ENCODE peak calls at places on chromosomes 3 and 15, in four cellular contexts. J is mesendoderm, K is ovary, N is heart right ventricle. S is an unnamed sample.

GRCh38 chr3:128806588-128806987 is 72.8 kb upstream of the ACAD9 start:
- DNase-seq in J (no peak), K (no peak), N (no peak), S (no peak)

GRCh38 chr15:33126559-33127290 is 67.8 kb downstream of the FMN1 start:
- DNase-seq in J (peak), K (peak), N (peak), S (no peak)

GRCh38 chr3:16821053-16821452 is 63.7 kb upstream of the PLCL2 start:
- DNase-seq in J (no peak), K (no peak), N (no peak), S (no peak)

GRCh38 chr15:25900901-25901300 is 37.8 kb upstream of the ATP10A start:
- DNase-seq in J (no peak), K (no peak), N (no peak), S (no peak)

GRCh38 chr3:147651107-147651506 is 241.9 kb downstream of the ZIC1 start:
- DNase-seq in J (no peak), K (no peak), N (no peak), S (no peak)

GRCh38 chr3:117045143-117045542 is 335.6 kb downstream of the TUSC7 start:
- DNase-seq in J (peak), K (no peak), N (no peak), S (no peak)

GRCh38 chr3:195859061-195859845 is 47.5 kb upstream of the MUC4 start:
- DNase-seq in J (peak), K (peak), N (peak), S (peak)

GRCh38 chr3:161197855-161198836 is 23.0 kb upstream of the NMD3 start:
- DNase-seq in J (no peak), K (no peak), N (no peak), S (no peak)

GRCh38 chr3:46537789-46538188 is 28.3 kb downstream of the LRRC2 start:
- DNase-seq in J (no peak), K (no peak), N (no peak), S (no peak)

GRCh38 chr15:95152741-95153140 is 921.4 kb downstream of the MCTP2 start:
- DNase-seq in J (no peak), K (no peak), N (no peak), S (no peak)

GRCh38 chr3:20055020-20055775 is 15.0 kb downstream of the KAT2B start:
- DNase-seq in J (no peak), K (no peak), N (no peak), S (no peak)

GRCh38 chr15:29031502-29032228 is 145.9 kb downstream of the APBA2 start:
- DNase-seq in J (no peak), K (no peak), N (no peak), S (no peak)

GRCh38 chr3:46065294-46065705 is 38.0 kb upstream of the XCR1 start:
- DNase-seq in J (no peak), K (no peak), N (no peak), S (no peak)

GRCh38 chr15:36208868-36209582 is 370.4 kb upstream of the CDIN1 start:
- DNase-seq in J (no peak), K (no peak), N (no peak), S (no peak)

GRCh38 chr15:78035319-78035718 is 42.2 kb downstream of the TBC1D2B start:
- DNase-seq in J (no peak), K (no peak), N (no peak), S (no peak)

GRCh38 chr3:117540583-117540982 is 831.0 kb downstream of the TUSC7 start:
- DNase-seq in J (no peak), K (no peak), N (no peak), S (no peak)

GRCh38 chr3:40623567-40623966 is 98.8 kb downstream of the ZNF621 start:
- DNase-seq in J (no peak), K (no peak), N (no peak), S (no peak)

GRCh38 chr3:54853573-54854404 is 74.1 kb downstream of the LRTM1 start:
- DNase-seq in J (peak), K (peak), N (peak), S (peak)

GRCh38 chr3:174441588-174442316 is 417.4 kb upstream of the NAALADL2 start:
- DNase-seq in J (no peak), K (no peak), N (no peak), S (no peak)

GRCh38 chr3:21995079-21995607 is 244.1 kb upstream of the ZNF385D start:
- DNase-seq in J (no peak), K (no peak), N (no peak), S (no peak)

GRCh38 chr15:101455291-101455916 is 34.1 kb downstream of the PCSK6 start:
- DNase-seq in J (no peak), K (no peak), N (no peak), S (no peak)

GRCh38 chr15:96363692-96364091 is 33.2 kb downstream of the NR2F2 start:
- DNase-seq in J (no peak), K (no peak), N (no peak), S (no peak)

GRCh38 chr3:40827942-40828688 is 303.4 kb downstream of the ZNF621 start:
- DNase-seq in J (no peak), K (no peak), N (peak), S (no peak)

GRCh38 chr3:52054689-52055511 is 1.5 kb downstream of the DUSP7 start:
- DNase-seq in J (peak), K (peak), N (no peak), S (no peak)

GRCh38 chr3:149555941-149556340 is 81.4 kb downstream of the TM4SF4 start:
- DNase-seq in J (peak), K (no peak), N (peak), S (no peak)

GRCh38 chr3:195549931-195550519 is 6.9 kb upstream of the PPP1R2 start:
- DNase-seq in J (no peak), K (no peak), N (no peak), S (no peak)

GRCh38 chr15:62952969-62953368 is 89.6 kb upstream of the TPM1 start:
- DNase-seq in J (no peak), K (no peak), N (no peak), S (no peak)

GRCh38 chr15:64911317-64912186 is at the start of gene ANKDD1A:
- DNase-seq in J (peak), K (peak), N (peak), S (no peak)

GRCh38 chr15:101429646-101430045 is 59.9 kb downstream of the PCSK6 start:
- DNase-seq in J (no peak), K (no peak), N (no peak), S (no peak)

GRCh38 chr15:82936966-82937647 is 15.4 kb downstream of the HOMER2 start:
- DNase-seq in J (no peak), K (no peak), N (no peak), S (no peak)

GRCh38 chr3:197801801-197802504 is 10.9 kb downstream of the LRCH3 start:
- DNase-seq in J (peak), K (no peak), N (no peak), S (no peak)

GRCh38 chr15:27639595-27639994 is 459.5 kb downstream of the OCA2 start:
- DNase-seq in J (no peak), K (no peak), N (no peak), S (no peak)

GRCh38 chr3:46089237-46090011 is 62.1 kb upstream of the XCR1 start:
- DNase-seq in J (no peak), K (no peak), N (peak), S (peak)

GRCh38 chr15:38688096-38688495 is 123.5 kb upstream of the RASGRP1 start:
- DNase-seq in J (no peak), K (no peak), N (no peak), S (no peak)

GRCh38 chr15:96395687-96396086 is 65.2 kb downstream of the NR2F2 start:
- DNase-seq in J (peak), K (no peak), N (no peak), S (no peak)

GRCh38 chr3:41987627-41988026 is 25.7 kb upstream of the ULK4 start:
- DNase-seq in J (no peak), K (no peak), N (no peak), S (no peak)

GRCh38 chr3:125072310-125072709 is 16.5 kb upstream of the HEG1 start:
- DNase-seq in J (no peak), K (no peak), N (no peak), S (no peak)

GRCh38 chr3:131543714-131544113 is 40.9 kb upstream of the MRPL3 start:
- DNase-seq in J (peak), K (peak), N (peak), S (no peak)

GRCh38 chr3:142866841-142867631 is 21.8 kb downstream of the PCOLCE2 start:
- DNase-seq in J (peak), K (no peak), N (no peak), S (no peak)

DNA sequence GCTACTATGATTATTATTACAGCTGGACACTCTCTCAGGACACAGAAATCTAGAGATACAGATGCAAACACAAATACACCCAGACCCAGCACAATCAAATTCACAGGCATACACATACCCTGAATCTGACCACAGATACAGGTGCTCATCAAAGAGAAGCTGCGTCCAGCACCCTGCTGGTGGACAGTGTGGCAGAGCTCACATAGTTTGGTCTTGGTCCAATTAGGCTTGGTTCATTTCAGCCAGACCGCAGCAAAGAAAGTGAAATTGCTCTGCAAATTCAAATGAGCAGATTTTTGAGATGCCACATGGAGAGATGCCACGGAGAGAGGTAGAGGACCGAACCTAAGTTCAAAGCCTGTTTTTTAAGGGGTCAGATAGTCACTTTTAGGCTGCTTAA is 55.6 kb downstream of the ANAPC13 start:
- DNase-seq in J (no peak), K (no peak), N (no peak), S (no peak)
- H3K27ac ChIP-seq in J (no peak), K (no peak), N (no peak), S (no peak)

GRCh38 chr3:27568393-27568792 is 84.2 kb upstream of the SLC4A7 start:
- DNase-seq in J (no peak), K (peak), N (peak), S (no peak)
- H3K27ac ChIP-seq in J (no peak), K (no peak), N (no peak), S (no peak)

DNA sequence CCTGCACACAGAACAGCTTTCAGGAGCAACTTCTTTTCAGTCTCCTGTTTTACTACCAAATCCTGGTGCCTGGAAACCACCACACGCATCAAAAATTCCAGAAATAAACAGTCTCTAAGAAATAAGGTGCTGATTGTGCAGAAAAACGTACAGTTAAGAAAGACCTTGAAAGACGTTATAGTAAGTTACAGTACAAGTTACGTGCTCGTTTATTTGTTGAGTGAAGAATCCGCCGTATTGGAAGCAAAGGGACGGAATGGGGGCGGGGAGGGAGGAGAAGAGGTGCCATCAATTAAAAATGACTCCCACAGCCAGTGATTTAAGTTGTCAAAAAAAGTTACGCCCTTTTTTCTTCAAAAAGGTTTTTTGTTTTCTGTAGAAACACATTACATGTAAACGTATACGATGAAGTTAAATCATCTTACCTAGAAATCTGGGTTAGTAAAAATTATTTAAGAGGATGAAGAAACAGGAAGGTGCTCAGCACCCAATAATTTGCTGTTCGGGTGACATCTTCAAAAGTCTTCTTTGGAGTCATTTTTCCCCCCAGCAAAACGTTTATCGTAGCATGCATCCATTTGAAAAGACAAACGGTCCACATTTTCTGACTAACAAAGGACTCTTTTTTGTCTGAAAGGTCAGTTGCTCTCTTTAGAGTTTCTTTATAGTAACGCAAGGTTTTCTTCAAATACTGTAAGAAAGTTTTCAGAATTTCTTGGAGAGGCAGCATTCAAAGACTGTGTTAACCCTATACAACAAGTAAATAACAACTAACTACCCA is 782 bp upstream of the UACA start:
- DNase-seq in J (no peak), K (no peak), N (no peak), S (no peak)
- H3K27ac ChIP-seq in J (peak), K (peak), N (peak), S (peak)

DNA sequence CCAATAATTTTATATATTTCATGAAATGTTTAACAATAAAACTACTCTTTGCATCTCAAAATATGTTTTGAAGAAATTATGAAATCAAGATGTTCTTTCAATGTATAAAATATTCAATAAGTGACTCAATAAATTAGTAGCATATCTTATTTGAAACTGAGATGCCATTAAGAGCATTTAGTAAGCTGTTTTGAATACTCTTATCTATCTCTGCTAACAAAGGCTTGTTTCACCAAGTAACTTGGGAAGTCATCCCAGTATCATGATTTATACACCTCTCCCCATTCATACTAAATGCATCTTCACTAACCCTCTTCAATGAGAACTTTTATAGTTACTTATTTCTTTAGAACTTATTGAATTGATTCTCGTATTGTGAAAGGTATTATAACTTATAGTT is 43.1 kb downstream of the TNIK start:
- DNase-seq in J (no peak), K (no peak), N (no peak), S (no peak)
- H3K27ac ChIP-seq in J (no peak), K (no peak), N (peak), S (no peak)

DNA sequence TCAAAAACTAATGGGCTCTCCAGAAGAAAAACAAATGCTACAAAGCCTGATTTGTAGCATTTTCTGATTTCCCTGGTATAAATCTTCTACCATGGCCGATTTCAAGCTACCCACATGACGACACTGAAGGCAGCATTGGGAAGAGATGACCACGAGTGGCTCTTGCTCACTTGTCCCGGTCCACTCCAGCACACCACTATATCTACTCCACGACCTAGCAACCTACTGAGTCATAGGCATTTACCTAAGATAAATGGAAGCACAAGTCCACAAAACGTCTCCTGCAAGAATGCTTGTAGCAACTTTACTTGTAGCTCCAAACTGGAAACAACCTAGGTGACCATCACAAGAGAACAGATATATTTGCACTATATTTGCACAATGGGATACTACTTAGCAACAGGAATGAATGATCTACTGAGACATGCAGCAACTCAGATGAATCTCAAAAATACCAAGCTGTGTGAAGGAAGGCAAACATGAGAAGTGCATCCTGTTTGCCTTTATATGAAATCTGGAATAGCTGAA is 60.8 kb upstream of the HES1 start:
- DNase-seq in J (no peak), K (no peak), N (no peak), S (no peak)
- H3K27ac ChIP-seq in J (no peak), K (no peak), N (no peak), S (no peak)

GRCh38 chr3:73055583-73056364 is 5.7 kb upstream of the EBLN2 start:
- DNase-seq in J (no peak), K (no peak), N (no peak), S (no peak)
- H3K27ac ChIP-seq in J (no peak), K (no peak), N (peak), S (no peak)

GRCh38 chr15:51796777-51797474 is 32.5 kb upstream of the TMOD3 start:
- DNase-seq in J (no peak), K (no peak), N (no peak), S (no peak)

GRCh38 chr15:51799908-51800252 is 29.6 kb upstream of the TMOD3 start:
- DNase-seq in J (no peak), K (no peak), N (no peak), S (no peak)

GRCh38 chr15:51801391-51801835 is 28.0 kb upstream of the TMOD3 start:
- DNase-seq in J (peak), K (no peak), N (peak), S (peak)

GRCh38 chr15:51798281-51798680 is 31.2 kb upstream of the TMOD3 start:
- DNase-seq in J (no peak), K (no peak), N (no peak), S (no peak)

DNA sequence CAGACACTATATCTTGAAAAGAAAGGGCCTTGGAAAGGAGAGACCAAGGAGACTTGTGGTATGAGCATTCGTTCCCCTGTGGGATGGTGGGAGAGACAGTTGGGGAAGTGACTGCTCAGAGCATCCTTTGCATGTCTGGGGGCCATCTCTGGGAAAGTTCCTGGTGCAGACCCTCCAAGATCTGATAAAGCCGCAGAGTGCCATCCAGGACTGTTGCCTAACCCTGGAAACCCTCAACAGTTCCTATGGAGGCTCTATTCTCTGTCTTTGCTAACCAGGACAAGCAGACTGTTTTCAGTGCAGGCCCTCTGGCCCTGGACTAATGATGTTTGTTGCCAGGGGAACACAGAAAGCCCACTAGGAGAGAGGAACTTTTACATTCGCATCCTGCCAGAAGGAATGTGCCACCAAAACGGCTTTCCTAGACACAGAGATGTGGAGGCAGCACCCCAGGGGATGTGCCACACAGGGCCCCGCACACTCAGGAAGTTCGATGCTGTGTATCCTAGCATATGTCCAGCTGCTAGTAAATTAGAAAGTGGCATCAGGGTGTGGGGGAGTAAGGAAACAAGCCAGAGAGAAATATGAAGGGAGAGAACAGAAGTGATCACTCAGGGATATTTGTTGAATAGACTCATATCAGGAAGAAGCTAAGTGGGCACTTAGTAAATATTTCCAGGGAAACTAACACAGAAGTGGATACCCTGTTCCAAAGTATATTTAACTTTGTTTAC is 30.1 kb upstream of the TMOD3 start:
- DNase-seq in J (no peak), K (no peak), N (no peak), S (peak)
- H3K27ac ChIP-seq in J (no peak), K (no peak), N (no peak), S (no peak)

GRCh38 chr15:31250033-31250432 is 76.6 kb upstream of the KLF13 start:
- DNase-seq in J (no peak), K (no peak), N (no peak), S (no peak)
- H3K27ac ChIP-seq in J (no peak), K (no peak), N (no peak), S (no peak)

GRCh38 chr15:34155859-34156258 is 54.0 kb downstream of the PGBD4 start:
- DNase-seq in J (no peak), K (no peak), N (no peak), S (no peak)

GRCh38 chr15:34158355-34158754 is 51.5 kb downstream of the KATNBL1 start:
- DNase-seq in J (no peak), K (no peak), N (no peak), S (no peak)

GRCh38 chr15:34160735-34161134 is 49.2 kb downstream of the KATNBL1 start:
- DNase-seq in J (peak), K (no peak), N (no peak), S (no peak)

DNA sequence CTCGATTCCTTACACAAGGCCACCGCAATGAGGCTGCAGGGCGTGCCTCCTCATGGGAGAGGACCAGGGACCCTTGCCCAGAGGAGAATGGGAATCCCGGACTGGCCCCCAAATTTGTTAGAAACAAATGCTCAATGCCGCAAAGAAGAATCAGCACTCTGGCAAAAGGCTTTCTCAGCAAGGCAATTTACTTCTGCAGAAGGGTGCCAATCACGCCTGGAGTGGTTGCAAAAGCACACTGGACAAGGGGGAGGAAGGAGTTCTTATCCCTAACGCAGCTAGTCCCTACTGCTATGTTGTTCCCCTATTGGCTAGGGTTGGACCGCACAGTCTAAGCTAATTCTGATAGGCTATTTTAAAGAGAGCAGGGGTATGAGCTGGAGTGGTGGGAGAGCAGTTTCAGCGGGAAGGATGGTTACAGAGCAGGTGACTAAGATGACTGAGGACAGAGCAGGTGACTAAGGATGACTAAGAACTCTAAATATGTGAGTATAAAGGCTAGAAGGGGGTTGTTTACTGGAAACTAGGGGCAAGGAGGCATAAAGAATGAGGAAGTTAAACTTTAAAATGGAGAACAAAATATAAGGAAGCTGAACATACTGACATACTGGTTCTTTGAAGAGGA is 48.5 kb downstream of the KATNBL1 start:
- DNase-seq in J (peak), K (no peak), N (no peak), S (no peak)
- H3K27ac ChIP-seq in J (no peak), K (no peak), N (no peak), S (no peak)

GRCh38 chr15:67178569-67179210 is 75.8 kb downstream of the AAGAB start:
- DNase-seq in J (peak), K (no peak), N (no peak), S (no peak)
- H3K27ac ChIP-seq in J (no peak), K (peak), N (peak), S (no peak)